ENCODE peak calls at places on chromosomes 13 and 19, in four cellular contexts. N is SK-N-SH, P is HepG2, M is K562. T is an unnamed sample.

GRCh38 chr13:32503727-32504126 is 34.9 kb downstream of the N4BP2L2 start:
- DNase-seq in N (no peak), M (no peak), P (peak; percentile 74), T (no peak)

GRCh38 chr19:51422053-51422448 is 4.6 kb upstream of the SIGLEC10 start:
- DNase-seq in M (peak; percentile 90), N (peak; percentile 91), P (peak; percentile 67), T (peak; percentile 56)

GRCh38 chr13:110346661-110347067 is 39.6 kb downstream of the COL4A2 start:
- DNase-seq in P (no peak), N (no peak), M (no peak), T (peak; percentile 13)

GRCh38 chr13:106311004-106311403 is 224.5 kb downstream of the EFNB2 start:
- DNase-seq in P (no peak), M (no peak), N (no peak), T (no peak)

GRCh38 chr19:15631817-15632216 is 8.9 kb upstream of the CYP4F3 start:
- DNase-seq in P (peak; percentile 27), N (peak; percentile 47), M (peak; percentile 80), T (no peak)

GRCh38 chr19:51342631-51343569 is 961 bp upstream of the VSIG10L start:
- DNase-seq in P (no peak), M (no peak), N (no peak), T (no peak)

GRCh38 chr19:51786651-51787494 is 8.1 kb upstream of the FPR3 start:
- DNase-seq in M (no peak), P (no peak), N (no peak), T (no peak)

GRCh38 chr13:25847145-25847544 is 204.7 kb downstream of the SHISA2 start:
- DNase-seq in M (no peak), N (no peak), P (no peak), T (no peak)

GRCh38 chr13:104571161-104571889 is 1505.1 kb upstream of the SLC10A2 start:
- DNase-seq in P (peak; percentile 16), N (peak; percentile 48), M (no peak), T (peak; percentile 79)

GRCh38 chr19:53868091-53868891 is 608 bp downstream of the MYADM start:
- DNase-seq in M (peak; percentile 58), P (peak; percentile 47), N (peak; percentile 67), T (no peak)

GRCh38 chr19:34430738-34431625 is 2.8 kb downstream of the UBA2 start:
- DNase-seq in N (peak; percentile 77), M (peak; percentile 76), P (peak; percentile 57), T (peak; percentile 35)

GRCh38 chr13:50389726-50390125 is 374.5 kb downstream of the KCNRG start:
- DNase-seq in N (no peak), M (no peak), P (no peak), T (no peak)

GRCh38 chr13:33743438-33744368 is 74.2 kb upstream of the RFC3 start:
- DNase-seq in N (no peak), P (peak; percentile 10), M (no peak), T (no peak)

GRCh38 chr13:41916173-41916954 is 44.5 kb downstream of the VWA8 start:
- DNase-seq in N (no peak), M (peak; percentile 18), P (no peak), T (no peak)

GRCh38 chr13:96490590-96490989 is 400.7 kb downstream of the HS6ST3 start:
- DNase-seq in P (no peak), M (no peak), N (no peak), T (no peak)

GRCh38 chr13:84352946-84353345 is 470.7 kb upstream of the SLITRK1 start:
- DNase-seq in N (no peak), M (no peak), P (no peak), T (no peak)

GRCh38 chr19:40224342-40225148 is 1.9 kb downstream of the CCNP start:
- DNase-seq in N (no peak), P (no peak), M (no peak), T (peak; percentile 76)

GRCh38 chr19:50357178-50358100 is 8.0 kb downstream of the NAPSA start:
- DNase-seq in P (peak; percentile 52), N (peak; percentile 70), M (peak; percentile 81), T (no peak)

GRCh38 chr13:80690208-80690607 is 349.3 kb upstream of the SPRY2 start:
- DNase-seq in N (no peak), P (no peak), M (no peak), T (no peak)

GRCh38 chr13:97079726-97080125 is 85.5 kb upstream of the OXGR1 start:
- DNase-seq in N (no peak), P (no peak), M (no peak), T (no peak)

GRCh38 chr19:35247526-35248309 is 1.1 kb upstream of the LSR start:
- DNase-seq in M (peak; percentile 85), N (no peak), P (peak; percentile 87), T (peak; percentile 95)

GRCh38 chr19:14433454-14434156 is 499 bp downstream of the PKN1 start:
- DNase-seq in N (peak; percentile 59), P (no peak), M (no peak), T (no peak)

GRCh38 chr13:101474419-101474957 is 22.0 kb downstream of the ITGBL1 start:
- DNase-seq in N (no peak), P (no peak), M (no peak), T (no peak)

GRCh38 chr13:77521595-77522367 is 13.7 kb upstream of the SCEL start:
- DNase-seq in M (no peak), N (no peak), P (no peak), T (no peak)
- TF ChIP-seq ELF1 in M (no peak), N (no peak), P (no peak), T (no peak)

DNA sequence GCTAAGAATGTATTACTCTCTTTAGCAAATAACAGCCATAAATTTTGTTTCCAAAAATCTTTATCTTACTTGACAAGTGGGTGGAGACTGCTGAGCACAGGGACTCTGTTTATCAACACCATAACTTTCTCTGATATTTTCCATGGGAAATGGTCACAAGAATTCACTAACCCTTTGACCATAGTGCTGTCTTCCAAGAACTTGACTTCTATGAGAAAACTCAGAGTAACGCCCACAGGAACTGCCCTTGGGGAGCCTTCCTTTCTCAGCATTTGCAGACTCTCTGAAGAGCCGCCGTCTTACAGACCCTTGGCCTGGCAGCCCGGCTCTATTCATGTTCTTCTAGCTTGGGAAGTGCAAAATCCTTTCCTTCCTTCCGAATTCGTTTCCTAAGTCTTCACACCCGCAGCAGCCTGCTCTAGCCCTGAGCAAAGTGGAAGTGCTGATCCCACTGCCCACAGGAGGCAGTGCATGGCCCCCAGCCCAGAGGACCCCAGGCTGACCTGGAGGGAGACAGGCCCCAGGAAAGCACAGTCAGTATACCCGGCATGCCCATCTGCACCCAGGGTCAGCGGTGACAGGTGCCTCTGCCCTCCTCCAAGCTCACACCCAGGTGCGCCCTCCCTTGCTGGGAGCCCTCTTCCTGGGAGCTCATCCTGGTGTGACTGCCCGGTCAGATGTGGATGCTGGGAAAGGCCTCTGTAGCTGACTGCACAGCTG is 10.2 kb downstream of the GAS6 start:
- DNase-seq in N (no peak), M (peak; percentile 53), P (no peak), T (no peak)
- H3K4me1 ChIP-seq in N (peaks cover 27% of the 10 kb centered on the region), M (peaks cover 54% of the 10 kb centered on the region), P (peaks cover 50% of the 10 kb centered on the region), T (peaks cover 10% of the 10 kb centered on the region)

GRCh38 chr13:21675095-21676007 is 4.5 kb downstream of the FGF9 start:
- DNase-seq in P (no peak), M (no peak), N (peak; percentile 36), T (no peak)
- TF ChIP-seq ELF1 in P (no peak), M (no peak), N (no peak), T (no peak)

DNA sequence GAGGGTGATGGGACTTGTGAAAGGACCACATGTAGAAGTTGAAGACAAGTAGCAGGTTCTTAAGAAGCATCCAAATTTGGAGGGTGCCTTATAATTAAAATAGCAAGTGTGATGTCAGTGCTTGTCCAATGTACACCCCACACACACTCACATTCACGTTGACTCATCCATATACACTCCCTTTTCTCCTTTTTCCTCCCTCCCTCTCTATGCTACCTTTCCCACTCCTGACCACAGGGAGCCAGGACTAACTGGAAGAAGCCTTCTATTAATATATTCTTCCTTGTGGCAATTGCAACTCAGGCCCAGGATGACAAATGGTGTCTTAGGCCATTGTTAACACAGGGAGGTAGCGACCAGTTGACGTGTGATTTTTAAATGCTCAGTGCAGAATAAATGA is 16.3 kb upstream of the GPR183 start:
- DNase-seq in P (no peak), M (no peak), N (no peak), T (peak; percentile 60)
- H3K4me1 ChIP-seq in P (no peaks in the 10 kb centered on the region), M (peaks cover 8% of the 10 kb centered on the region), N (no peaks in the 10 kb centered on the region), T (peaks cover 59% of the 10 kb centered on the region)

DNA sequence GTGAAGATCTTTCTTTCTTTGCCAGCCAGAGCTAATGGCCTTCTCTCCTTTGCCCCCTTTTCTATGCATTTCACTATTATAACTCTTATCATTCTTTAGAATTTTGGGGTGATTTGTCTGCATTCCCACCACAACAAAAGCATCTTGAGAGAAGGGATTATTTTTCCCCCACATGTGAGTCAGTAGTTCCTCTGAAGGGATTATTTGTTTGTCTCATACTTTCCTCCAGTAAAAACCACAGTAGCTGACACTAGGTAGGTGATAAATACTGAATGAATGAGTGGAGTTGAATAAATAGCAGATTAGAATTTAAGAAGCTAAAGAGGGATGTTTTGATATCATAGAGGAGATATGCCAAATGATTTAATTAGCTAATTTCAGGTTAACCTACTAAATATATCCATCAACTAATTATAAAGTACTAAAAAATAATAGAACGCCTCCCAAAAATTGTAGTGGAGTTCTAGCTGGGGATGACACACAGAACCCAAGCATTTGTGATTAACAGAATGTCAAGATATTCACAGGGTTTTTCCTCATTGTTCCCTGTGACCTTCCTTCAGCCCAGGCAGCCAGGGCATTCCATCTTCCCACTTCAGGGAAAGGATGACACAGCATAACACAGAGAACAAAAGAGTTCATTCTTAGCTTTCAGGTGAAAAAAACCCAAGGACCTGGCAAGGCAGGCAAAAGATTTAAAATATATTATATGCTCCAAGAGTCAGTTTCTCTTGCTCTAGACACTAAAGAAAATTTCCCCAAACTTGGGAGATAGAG is 3.5 kb upstream of the TBC1D4 start:
- DNase-seq in P (peak; percentile 81), N (no peak), M (no peak), T (peak; percentile 51)
- TF ChIP-seq ELF1 in P (no peak), N (no peak), M (no peak), T (no peak)

DNA sequence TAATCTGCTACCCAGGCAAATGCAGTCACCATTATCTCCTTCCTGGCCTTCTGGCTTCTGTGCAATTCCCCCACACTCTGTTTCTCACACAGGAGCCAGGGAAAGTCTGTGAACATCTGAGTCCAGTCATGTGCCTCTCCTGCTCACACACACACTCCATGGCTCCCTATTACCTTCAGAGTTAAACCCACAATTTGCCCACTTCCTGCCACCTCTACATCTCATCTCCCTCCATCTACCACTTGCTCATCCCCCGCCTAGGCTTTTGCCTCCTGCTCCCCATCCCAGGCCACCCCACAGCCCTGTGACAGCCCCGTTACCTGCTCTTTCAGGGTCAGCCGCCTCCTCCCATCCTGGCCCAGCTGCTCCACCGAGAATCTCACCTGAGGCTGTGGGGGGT is 13.5 kb downstream of the IL12RB1 start:
- DNase-seq in N (no peak), M (no peak), P (no peak), T (no peak)
- H3K4me1 ChIP-seq in N (no peaks in the 10 kb centered on the region), M (peaks cover 5% of the 10 kb centered on the region), P (no peaks in the 10 kb centered on the region), T (no peaks in the 10 kb centered on the region)

GRCh38 chr19:29532097-29532496 is 6.3 kb downstream of the VSTM2B start:
- DNase-seq in P (no peak), N (no peak), M (no peak), T (no peak)
- TF ChIP-seq ELF1 in P (no peak), N (no peak), M (no peak), T (no peak)

DNA sequence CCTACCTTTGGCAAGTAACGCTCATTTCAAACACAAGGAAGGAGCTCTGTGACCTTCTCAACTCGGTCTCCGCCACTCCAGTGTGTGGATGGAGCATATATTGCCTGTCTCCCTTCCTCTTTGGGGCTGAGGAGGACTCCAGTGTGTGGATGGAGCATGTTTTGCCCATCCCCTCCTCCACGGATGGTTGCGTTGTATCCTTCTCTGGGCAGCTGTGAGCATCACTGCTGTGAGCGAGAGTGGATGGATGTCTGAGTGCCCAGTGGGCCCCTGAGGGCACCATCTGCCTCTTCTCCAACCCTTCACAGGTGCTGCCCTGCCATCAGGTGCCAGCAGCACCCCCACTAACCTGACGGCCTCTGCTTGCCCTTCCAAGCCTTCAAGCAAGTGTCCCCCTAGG is 186.2 kb downstream of the TEX29 start:
- DNase-seq in M (no peak), N (no peak), P (no peak), T (no peak)
- H3K4me1 ChIP-seq in M (no peaks in the 10 kb centered on the region), N (no peaks in the 10 kb centered on the region), P (no peaks in the 10 kb centered on the region), T (no peaks in the 10 kb centered on the region)

T was measured in HCT116.